ENCODE peak calls at places on chromosomes 11 and 22, in five cellular contexts. F is cardiac fibroblast, R is sigmoid colon, D is tibial nerve, U is chondrocyte. H is an unnamed sample.

GRCh38 chr11:95453616-95454118 is 222.7 kb upstream of the SESN3 start:
- DNase-seq in R (peak; percentile 68), U (no peak), D (peak; percentile 29), F (peak; percentile 18), H (peak; percentile 75)

GRCh38 chr11:73425118-73425517 is 48.9 kb downstream of the RELT start:
- DNase-seq in U (no peak), D (no peak), F (no peak), R (no peak), H (no peak)

GRCh38 chr22:19749876-19750275 is 10.7 kb upstream of the TBX1 start:
- DNase-seq in R (no peak), F (no peak), D (no peak), U (no peak), H (no peak)

GRCh38 chr11:23288001-23288783 is 427.9 kb upstream of the CCDC179 start:
- DNase-seq in U (no peak), D (no peak), R (no peak), F (no peak), H (no peak)

GRCh38 chr11:819943-820649 is 1.4 kb downstream of the PNPLA2 start:
- DNase-seq in R (peak; percentile 96), D (peak; percentile 73), U (no peak), F (peak; percentile 82), H (peak; percentile 97)

GRCh38 chr22:22948651-22949611 is 61.3 kb downstream of the IGLL5 start:
- DNase-seq in U (no peak), R (no peak), F (peak; percentile 46), D (no peak), H (peak; percentile 41)

GRCh38 chr11:60763692-60764369 is 7.2 kb downstream of the MS4A15 start:
- DNase-seq in D (no peak), F (no peak), R (no peak), U (no peak), H (no peak)

GRCh38 chr11:72726266-72727220 is 25.7 kb downstream of the ARAP1 start:
- DNase-seq in F (no peak), U (no peak), R (no peak), D (no peak), H (no peak)

GRCh38 chr11:44342616-44343015 is 32.7 kb upstream of the ALX4 start:
- DNase-seq in U (no peak), R (no peak), F (no peak), D (no peak), H (no peak)

GRCh38 chr11:123122341-123122740 is 60.4 kb upstream of the HSPA8 start:
- DNase-seq in U (no peak), D (no peak), R (peak; percentile 90), F (peak; percentile 82), H (no peak)

GRCh38 chr11:45209480-45209879 is 63.0 kb downstream of the PRDM11 start:
- DNase-seq in D (no peak), U (no peak), F (no peak), R (no peak), H (no peak)

GRCh38 chr22:24101966-24102365 is 79.3 kb upstream of the SUSD2 start:
- DNase-seq in U (peak; percentile 29), R (no peak), D (no peak), F (no peak), H (peak; percentile 34)

GRCh38 chr11:133516845-133517244 is 15.5 kb downstream of the OPCML start:
- DNase-seq in U (no peak), F (no peak), R (no peak), D (no peak), H (no peak)

GRCh38 chr11:104625246-104625645 is 273.0 kb downstream of the CASP12 start:
- DNase-seq in D (no peak), U (no peak), R (no peak), F (peak; percentile 55), H (no peak)

GRCh38 chr11:68505596-68505995 is 45.0 kb downstream of the PPP6R3 start:
- DNase-seq in D (no peak), U (no peak), R (no peak), F (peak; percentile 26), H (no peak)

GRCh38 chr22:38269466-38269865 is 3.3 kb downstream of the TMEM184B start:
- DNase-seq in R (no peak), F (no peak), D (no peak), U (no peak), H (no peak)

GRCh38 chr11:12134239-12134590 is 23.8 kb downstream of the MICAL2 start:
- DNase-seq in R (no peak), D (no peak), U (no peak), F (no peak), H (peak; percentile 74)

GRCh38 chr11:64032050-64032449 is 3.7 kb upstream of the FLRT1 start:
- DNase-seq in U (no peak), D (no peak), R (no peak), F (no peak), H (no peak)

GRCh38 chr11:11657101-11657935 is 35.5 kb upstream of the GALNT18 start:
- DNase-seq in U (no peak), R (no peak), F (no peak), D (no peak), H (no peak)

GRCh38 chr11:47051217-47051616 is 114.7 kb downstream of the CSTPP1 start:
- DNase-seq in F (peak; percentile 84), D (no peak), R (no peak), U (no peak), H (no peak)

GRCh38 chr11:67268684-67269268 is 2.5 kb downstream of the GRK2 start:
- DNase-seq in F (no peak), U (peak; percentile 61), D (no peak), R (peak; percentile 62), H (peak; percentile 63)

GRCh38 chr11:107840120-107840479 is 18.5 kb downstream of the SLC35F2 start:
- DNase-seq in U (no peak), R (no peak), D (no peak), F (no peak), H (no peak)

GRCh38 chr11:121236115-121237001 is 56.2 kb upstream of the SC5D start:
- DNase-seq in U (no peak), F (peak; percentile 12), R (no peak), D (no peak), H (no peak)

GRCh38 chr22:45678961-45679912 is 7.6 kb downstream of the ATXN10 start:
- DNase-seq in R (no peak), U (no peak), D (no peak), F (no peak), H (no peak)

GRCh38 chr11:134207538-134208239 is 16.1 kb downstream of the NCAPD3 start:
- DNase-seq in U (no peak), D (no peak), F (peak; percentile 38), R (no peak), H (no peak)

GRCh38 chr11:34105957-34106504 is 602 bp downstream of the NAT10 start:
- DNase-seq in F (no peak), D (no peak), U (no peak), R (no peak), H (no peak)

GRCh38 chr11:7514099-7514725 is 413 bp downstream of the PPFIBP2 start:
- DNase-seq in D (no peak), R (peak; percentile 73), F (no peak), U (no peak), H (no peak)

DNA sequence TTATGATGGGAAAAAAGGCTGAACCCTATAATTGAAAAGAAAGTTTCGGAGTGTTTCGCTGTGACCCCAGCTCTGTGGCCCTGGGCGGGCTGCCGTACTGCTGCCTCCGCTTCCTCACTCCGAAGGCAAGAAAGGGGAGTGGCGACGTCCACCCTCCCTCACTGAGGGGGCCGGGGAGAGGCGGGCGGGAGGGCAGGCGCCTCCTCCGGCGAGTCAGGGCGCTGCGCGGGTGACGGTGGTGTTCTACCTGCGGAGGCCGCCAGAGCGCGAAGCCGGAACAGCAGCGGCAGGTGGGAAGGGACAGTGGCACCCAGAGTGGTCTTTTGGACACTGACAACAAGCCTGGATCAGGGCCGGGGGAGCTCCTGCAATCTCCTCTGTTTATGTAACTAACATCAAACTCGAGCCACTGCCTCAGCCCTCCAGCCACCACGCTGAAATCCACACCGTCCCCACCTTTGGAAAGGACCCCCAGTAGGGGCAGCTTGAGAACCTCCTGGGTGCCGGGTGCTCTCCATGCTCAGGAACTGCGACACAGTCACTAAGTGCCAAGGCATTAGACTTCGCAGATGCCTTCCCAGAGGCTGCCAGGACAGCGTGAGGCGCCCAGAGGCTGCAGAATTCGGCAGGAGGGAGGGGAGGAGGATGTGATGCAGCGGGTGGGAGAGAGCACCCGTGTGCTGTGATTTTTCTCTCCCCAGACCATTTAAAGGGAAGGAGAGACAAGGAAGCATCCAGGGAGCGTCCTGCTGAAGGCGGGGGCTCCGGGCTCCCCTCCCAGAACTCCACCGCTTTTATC is 25.5 kb downstream of the BID start:
- DNase-seq in R (no peak), U (no peak), D (no peak), F (no peak), H (no peak)
- TF ChIP-seq CTCF in R (no peak), U (peak; percentile 15), D (no peak), F (peak; percentile 23), H (no peak)

DNA sequence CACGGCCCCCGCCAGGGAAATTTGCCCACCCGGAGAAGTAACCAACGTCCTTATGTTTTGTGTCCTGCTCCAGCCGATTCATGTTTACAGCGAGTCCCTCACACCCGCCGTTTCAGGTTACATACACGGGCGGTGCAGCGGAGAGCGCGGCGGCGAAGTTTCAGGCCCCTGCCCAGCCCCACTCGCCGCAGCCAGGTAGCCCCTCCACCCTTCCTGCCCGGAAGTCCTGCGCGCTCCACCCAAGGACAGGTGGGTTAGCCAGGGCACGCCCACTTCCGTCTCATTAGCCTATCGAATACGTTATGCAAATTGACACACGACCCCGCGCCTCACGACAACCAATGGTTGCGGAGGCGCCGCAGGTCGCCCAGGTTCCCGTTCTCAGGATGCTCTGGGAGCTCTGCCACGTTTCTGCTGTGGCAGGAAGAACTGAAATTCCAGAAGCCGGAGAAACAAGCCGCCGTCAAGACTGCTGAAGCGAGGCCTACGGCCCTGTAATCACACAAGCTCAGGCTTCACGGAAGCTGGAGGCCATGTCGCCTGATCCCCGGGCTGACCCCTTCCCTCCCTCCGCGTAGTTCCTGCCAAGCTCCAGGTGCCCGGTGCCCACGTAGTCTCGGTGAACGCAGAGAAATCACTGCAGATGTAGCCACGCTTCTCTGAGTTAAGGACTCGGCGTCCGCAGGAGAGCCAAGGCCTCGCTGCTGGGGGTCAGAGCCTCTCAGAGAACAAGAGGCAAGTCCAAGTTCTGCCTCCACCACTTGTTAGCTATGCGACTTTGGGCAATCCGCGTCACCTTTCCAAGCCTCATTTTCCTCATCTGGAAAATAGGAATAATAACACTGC is 22.4 kb upstream of the MYH9 start:
- DNase-seq in F (peak; percentile 68), D (no peak), R (peak; percentile 78), U (no peak), H (peak; percentile 96)
- TF ChIP-seq CTCF in F (no peak), D (no peak), R (no peak), U (no peak), H (no peak)

GRCh38 chr11:9990221-9990973 is 303.6 kb downstream of the SBF2 start:
- DNase-seq in F (peak; percentile 33), U (no peak), D (no peak), R (no peak), H (no peak)
- TF ChIP-seq CTCF in F (peak; percentile 4), U (peak; percentile 60), D (peak; percentile 12), R (no peak), H (peak; percentile 24)

DNA sequence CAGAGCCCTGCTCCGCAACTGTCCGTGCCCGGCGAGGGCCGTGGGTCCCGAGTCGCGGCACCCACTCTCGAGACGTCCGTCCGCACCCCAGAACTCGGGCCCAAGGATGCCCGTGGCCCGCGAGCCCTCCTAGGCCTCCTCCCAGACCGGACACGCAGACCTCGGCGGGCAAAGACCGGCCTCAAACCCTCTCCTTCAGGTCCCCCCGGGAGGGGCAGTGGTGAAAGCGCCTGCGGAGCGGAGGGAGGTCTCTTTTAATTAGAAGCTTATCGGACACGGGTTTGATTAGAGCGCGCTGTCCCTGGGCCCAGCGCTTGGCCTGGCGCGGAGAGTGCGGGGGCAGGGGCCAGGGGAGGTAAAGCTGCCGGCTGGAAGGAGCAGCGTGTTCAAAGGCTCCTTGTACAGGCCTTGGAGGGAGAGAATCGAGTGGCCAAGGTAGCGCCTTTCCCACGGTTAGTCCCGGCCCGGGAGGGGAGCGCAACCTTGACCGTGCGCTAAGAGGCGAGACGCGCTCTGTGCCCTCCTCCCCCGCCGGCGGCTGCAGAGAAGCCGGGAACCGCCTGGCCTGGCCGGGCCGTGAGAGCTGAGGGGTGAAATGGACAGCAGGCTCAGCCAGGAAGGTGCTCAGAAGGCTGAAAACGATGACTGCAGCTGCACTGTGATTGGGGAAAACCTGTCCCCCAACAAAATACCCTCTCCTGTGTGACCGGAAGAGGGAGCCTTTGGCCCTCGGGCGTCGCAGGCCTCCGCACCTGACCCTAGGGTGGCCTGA is 4.6 kb downstream of the WT1 start:
- DNase-seq in U (no peak), F (peak; percentile 42), R (no peak), D (no peak), H (no peak)
- TF ChIP-seq CTCF in U (peak; percentile 14), F (peak; percentile 5), R (no peak), D (no peak), H (no peak)